ENCODE peak calls at places on chromosomes 4 and X, in nine cellular contexts. S, W, F, A, L, O, U, Q and M are unnamed samples.

GRCh38 chr4:122525865-122526264 is 69.3 kb upstream of the IL2 start:
- DNase-seq in L (no peak), W (no peak), Q (no peak), O (no peak), U (no peak), S (no peak), A (no peak), F (no peak), M (no peak)

GRCh38 chrX:73916931-73917657 is 354.1 kb downstream of the CHIC1 start:
- DNase-seq in F (no peak), U (no peak), A (no peak), O (no peak), L (peak), W (no peak), Q (peak), S (no peak), M (no peak)

GRCh38 chr4:111641813-111642579 is 503.3 kb upstream of the FAM241A start:
- DNase-seq in O (peak), U (no peak), Q (peak), L (peak), W (no peak), S (peak), A (no peak), F (peak), M (peak)

GRCh38 chr4:949656-950055 is 17.4 kb downstream of the TMEM175 start:
- DNase-seq in F (no peak), Q (no peak), O (no peak), W (no peak), S (no peak), A (no peak), U (no peak), L (no peak), M (no peak)

GRCh38 chr4:82648356-82648755 is 86.6 kb upstream of the TMEM150C start:
- DNase-seq in U (no peak), S (no peak), Q (no peak), O (no peak), F (no peak), L (no peak), W (no peak), A (no peak), M (no peak)

GRCh38 chr4:168605411-168605810 is 108.6 kb downstream of the PALLD start:
- DNase-seq in U (no peak), W (no peak), S (no peak), Q (peak), A (no peak), L (peak), O (no peak), F (no peak), M (no peak)

GRCh38 chr4:14396183-14396582 is 606.1 kb upstream of the CPEB2 start:
- DNase-seq in F (no peak), S (no peak), W (no peak), U (no peak), O (no peak), L (no peak), A (no peak), Q (no peak), M (no peak)

GRCh38 chr4:55444822-55445221 is 49.1 kb downstream of the TMEM165 start:
- DNase-seq in W (no peak), A (no peak), Q (peak), L (peak), F (peak), S (no peak), U (no peak), O (no peak), M (no peak)

GRCh38 chr4:80112236-80112635 is 39.2 kb upstream of the ANTXR2 start:
- DNase-seq in F (no peak), W (no peak), S (no peak), O (no peak), Q (no peak), L (peak), U (no peak), A (no peak), M (no peak)

GRCh38 chrX:8484360-8484759 is 19.7 kb downstream of the VCX3B start:
- DNase-seq in F (peak), U (no peak), A (no peak), Q (no peak), W (no peak), S (no peak), O (no peak), L (no peak), M (no peak)